ENCODE peak calls at places on chromosomes 16 and 17, in five cellular contexts. D is NCI-H2171, Z is GM13976, Y is amniotic stem cell, F is MCF 10A. S is an unnamed sample.

GRCh38 chr16:3582276-3583165 is 5.3 kb upstream of the NLRC3 start:
- DNase-seq in F (no peak), D (no peak), Y (no peak), Z (no peak), S (no peak)

GRCh38 chr16:78961464-78961863 is 639.1 kb downstream of the MAF start:
- DNase-seq in D (no peak), Z (no peak), Y (no peak), F (no peak), S (no peak)

GRCh38 chr16:55433030-55433429 is 46.0 kb upstream of the MMP2 start:
- DNase-seq in D (no peak), Y (no peak), F (no peak), Z (no peak), S (no peak)

GRCh38 chr16:89004209-89004831 is 27.3 kb upstream of the CBFA2T3 start:
- DNase-seq in Y (no peak), F (no peak), D (no peak), Z (no peak), S (peak)

GRCh38 chr17:6914711-6915110 is 81.1 kb upstream of the ALOX12 start:
- DNase-seq in D (no peak), Z (no peak), Y (no peak), F (no peak), S (no peak)

GRCh38 chr17:50183439-50184001 is 17.7 kb downstream of the SGCA start:
- DNase-seq in F (no peak), Z (peak), D (no peak), Y (no peak), S (peak)

GRCh38 chr17:19269102-19269501 is 31.9 kb downstream of the EPN2 start:
- DNase-seq in F (no peak), Y (no peak), Z (no peak), D (no peak), S (no peak)

GRCh38 chr17:42809250-42809649 is 10.6 kb downstream of the CNTD1 start:
- DNase-seq in Y (no peak), Z (no peak), F (peak), D (no peak), S (no peak)

GRCh38 chr16:85136213-85136704 is 24.0 kb upstream of the CIBAR2 start:
- DNase-seq in F (no peak), Y (no peak), D (no peak), Z (peak), S (peak)